ENCODE peak calls at places on chromosome 21, in eight cellular contexts. Z, U, A, J, L, R, M and E are unnamed samples.

GRCh38 chr21:37592496-37592895 is 225.9 kb downstream of the DYRK1A start:
- DNase-seq in Z (no peak), A (no peak), U (no peak), L (no peak), R (no peak), J (no peak), M (no peak), E (no peak)

GRCh38 chr21:41973427-41973831 is 19.6 kb upstream of the C2CD2 start:
- DNase-seq in Z (no peak), R (no peak), U (no peak), L (no peak), M (no peak), A (no peak), J (no peak), E (no peak)

GRCh38 chr21:30434033-30434631 is 4.1 kb downstream of the KRTAP13-4 start:
- DNase-seq in U (peak; percentile 35), L (peak; percentile 41), J (no peak), Z (no peak), A (no peak), M (peak; percentile 0), R (no peak), E (no peak)

GRCh38 chr21:46392921-46393320 is 65.8 kb upstream of the DIP2A start:
- DNase-seq in U (no peak), J (peak; percentile 71), M (peak; percentile 39), A (no peak), Z (peak; percentile 80), L (no peak), R (no peak), E (no peak)

GRCh38 chr21:35974801-35975200 is 85.5 kb downstream of the SETD4 start:
- DNase-seq in U (peak; percentile 62), A (no peak), J (no peak), R (no peak), L (peak; percentile 54), Z (peak; percentile 33), M (no peak), E (no peak)

GRCh38 chr21:44950016-44950326 is 10.1 kb downstream of the SLX9 start:
- DNase-seq in Z (no peak), U (no peak), M (no peak), J (no peak), L (no peak), A (no peak), R (no peak), E (no peak)

GRCh38 chr21:35149698-35150097 is 100.6 kb upstream of the RUNX1 start:
- DNase-seq in R (no peak), Z (peak; percentile 83), L (no peak), J (peak; percentile 63), U (peak; percentile 54), A (no peak), M (peak; percentile 55), E (no peak)

GRCh38 chr21:18443085-18443484 is 39.5 kb upstream of the TMPRSS15 start:
- DNase-seq in Z (no peak), J (no peak), M (no peak), R (no peak), A (no peak), U (no peak), L (no peak), E (no peak)

GRCh38 chr21:45430521-45431501 is 25.8 kb downstream of the COL18A1 start:
- DNase-seq in U (no peak), J (no peak), L (no peak), Z (peak; percentile 54), M (no peak), A (no peak), R (no peak), E (no peak)

GRCh38 chr21:37659874-37660273 is 256.4 kb downstream of the KCNJ6 start:
- DNase-seq in Z (no peak), M (no peak), R (no peak), A (no peak), U (no peak), J (no peak), L (no peak), E (no peak)

GRCh38 chr21:43987509-43987908 is 24.6 kb upstream of the TRAPPC10 start:
- DNase-seq in A (no peak), J (no peak), L (no peak), R (no peak), U (no peak), M (no peak), Z (no peak), E (no peak)

GRCh38 chr21:36676039-36676950 is 22.6 kb upstream of the SIM2 start:
- DNase-seq in J (no peak), R (no peak), U (no peak), M (no peak), A (no peak), L (no peak), Z (no peak), E (no peak)

GRCh38 chr21:44914176-44914874 is 6.4 kb downstream of the ITGB2 start:
- DNase-seq in Z (no peak), R (no peak), J (no peak), M (no peak), L (no peak), U (no peak), A (no peak), E (no peak)